ENCODE peak calls at places on chromosomes 4 and X, in five cellular contexts. E, U, K, P and W are unnamed samples.

GRCh38 chr4:74189331-74190043 is 31.6 kb downstream of the MTHFD2L start:
- DNase-seq in E (peak; percentile 20), U (no peak), K (no peak), P (no peak), W (peak; percentile 43)

GRCh38 chr4:89715611-89716010 is 121.3 kb downstream of the SNCA start:
- DNase-seq in E (no peak), U (no peak), K (no peak), P (no peak), W (no peak)

GRCh38 chr4:70577220-70577927 is 14.7 kb upstream of the AMBN start:
- DNase-seq in E (no peak), U (no peak), K (no peak), P (no peak), W (no peak)

GRCh38 chr4:60923075-60923474 is 277.1 kb upstream of the ADGRL3 start:
- DNase-seq in E (peak; percentile 14), U (no peak), K (no peak), P (no peak), W (peak; percentile 22)

GRCh38 chr4:3291969-3292570 is 751 bp upstream of the RGS12 start:
- DNase-seq in E (peak; percentile 69), U (no peak), K (no peak), P (peak; percentile 36), W (no peak)

GRCh38 chr4:142815834-142816233 is 30.3 kb downstream of the INPP4B start:
- DNase-seq in E (no peak), U (no peak), K (no peak), P (no peak), W (no peak)

GRCh38 chrX:119618439-119618838 is 12.2 kb upstream of the NKRF start:
- DNase-seq in E (no peak), U (no peak), K (no peak), P (no peak), W (no peak)

GRCh38 chrX:49192722-49193328 is 6.7 kb upstream of the PRICKLE3 start:
- DNase-seq in E (peak; percentile 22), U (no peak), K (no peak), P (peak; percentile 25), W (no peak)

GRCh38 chr4:184118516-184118915 is 99.2 kb downstream of the ENPP6 start:
- DNase-seq in E (no peak), U (no peak), K (no peak), P (no peak), W (no peak)

GRCh38 chr4:54440394-54441223 is 211.5 kb downstream of the PDGFRA start:
- DNase-seq in E (no peak), U (no peak), K (peak; percentile 78), P (peak; percentile 17), W (no peak)

GRCh38 chr4:181006509-181007290 is 1236.5 kb upstream of the TENM3 start:
- DNase-seq in E (no peak), U (no peak), K (no peak), P (no peak), W (no peak)

GRCh38 chr4:9870165-9870564 is 88.7 kb downstream of the DRD5 start:
- DNase-seq in E (no peak), U (no peak), K (no peak), P (no peak), W (no peak)

GRCh38 chr4:141465151-141465550 is 171.2 kb upstream of the IL15 start:
- DNase-seq in E (no peak), U (no peak), K (no peak), P (no peak), W (no peak)

GRCh38 chr4:8285143-8285975 is 15.8 kb downstream of the HTRA3 start:
- DNase-seq in E (no peak), U (no peak), K (no peak), P (no peak), W (no peak)

GRCh38 chr4:184443318-184443717 is 31.0 kb downstream of the IRF2 start:
- DNase-seq in E (no peak), U (no peak), K (no peak), P (no peak), W (no peak)

GRCh38 chr4:123869517-123870282 is 473.1 kb downstream of the SPRY1 start:
- DNase-seq in E (no peak), U (no peak), K (no peak), P (no peak), W (peak; percentile 78)

GRCh38 chr4:185665655-185666054 is 130.3 kb upstream of the PDLIM3 start:
- DNase-seq in E (no peak), U (no peak), K (no peak), P (no peak), W (no peak)

GRCh38 chrX:14095702-14096101 is 66.0 kb upstream of the GEMIN8 start:
- DNase-seq in E (no peak), U (peak; percentile 16), K (peak; percentile 2), P (peak; percentile 20), W (no peak)

GRCh38 chrX:136259543-136259942 is 8.3 kb upstream of the MAP7D3 start:
- DNase-seq in E (no peak), U (no peak), K (no peak), P (no peak), W (no peak)

GRCh38 chrX:108584617-108585211 is 145.1 kb downstream of the COL4A5 start:
- DNase-seq in E (no peak), U (no peak), K (peak; percentile 47), P (peak; percentile 30), W (no peak)

GRCh38 chr4:41540687-41541086 is 2.7 kb downstream of the LIMCH1 start:
- DNase-seq in E (no peak), U (no peak), K (no peak), P (no peak), W (no peak)

GRCh38 chr4:102717448-102718092 is 43.2 kb downstream of the MANBA start:
- DNase-seq in E (no peak), U (no peak), K (no peak), P (no peak), W (no peak)

GRCh38 chr4:128558896-128559669 is 250.4 kb upstream of the JADE1 start:
- DNase-seq in E (no peak), U (no peak), K (no peak), P (no peak), W (no peak)

GRCh38 chrX:21479695-21480280 is 105.6 kb downstream of the CNKSR2 start:
- DNase-seq in E (peak; percentile 49), U (no peak), K (peak; percentile 6), P (no peak), W (peak; percentile 45)

GRCh38 chr4:16001484-16001858 is 38.5 kb upstream of the FGFBP2 start:
- DNase-seq in E (peak; percentile 30), U (no peak), K (peak; percentile 66), P (peak; percentile 44), W (peak; percentile 0)

GRCh38 chr4:16027114-16027513 is 56.7 kb downstream of the PROM1 start:
- DNase-seq in E (no peak), U (no peak), K (no peak), P (no peak), W (no peak)

GRCh38 chrX:68072016-68072415 is 361.3 kb downstream of the OPHN1 start:
- DNase-seq in E (no peak), U (no peak), K (no peak), P (no peak), W (no peak)

GRCh38 chr4:38166082-38166481 is 205.9 kb downstream of the PTTG2 start:
- DNase-seq in E (no peak), U (no peak), K (no peak), P (no peak), W (no peak)

GRCh38 chr4:24598025-24598424 is 13.7 kb upstream of the DHX15 start:
- DNase-seq in E (no peak), U (no peak), K (no peak), P (no peak), W (no peak)

GRCh38 chr4:10841697-10842096 is 157.1 kb upstream of the CLNK start:
- DNase-seq in E (no peak), U (no peak), K (no peak), P (no peak), W (no peak)

GRCh38 chr4:112604590-112604989 is 32.1 kb downstream of the ZGRF1 start:
- DNase-seq in E (peak; percentile 30), U (peak; percentile 24), K (peak; percentile 65), P (peak; percentile 52), W (no peak)